ENCODE peak calls at places on chromosomes 2 and 18, in seven cellular contexts. L is left ventricle myocardium inferior, Y is IMR-90, U is endothelial cell, F is GM12878, R is tibial artery, J is astrocyte of the cerebellum. Q is an unnamed sample.

GRCh38 chr2:85409719-85410583 is at the start of gene CAPG:
- DNase-seq in Y (no peak), U (no peak), J (no peak), L (peak; percentile 50), R (peak; percentile 66), F (no peak), Q (peak; percentile 73)

GRCh38 chr2:176812376-176812775 is 400.2 kb upstream of the HNRNPA3 start:
- DNase-seq in U (no peak), R (no peak), J (no peak), Y (no peak), F (no peak), L (no peak), Q (no peak)

GRCh38 chr2:189204322-189204941 is 24.9 kb upstream of the COL5A2 start:
- DNase-seq in U (no peak), R (no peak), Y (peak; percentile 67), L (no peak), F (no peak), J (no peak), Q (no peak)

GRCh38 chr2:234533631-234534030 is 36.8 kb upstream of the ARL4C start:
- DNase-seq in Y (no peak), R (no peak), L (no peak), U (no peak), J (no peak), F (no peak), Q (no peak)

GRCh38 chr2:6975988-6976387 is 58.8 kb downstream of the RNF144A start:
- DNase-seq in R (no peak), J (no peak), U (no peak), F (no peak), L (no peak), Y (no peak), Q (no peak)

GRCh38 chr18:42719221-42719620 is 396.3 kb downstream of the RIT2 start:
- DNase-seq in U (no peak), R (no peak), L (no peak), F (no peak), Y (no peak), J (no peak), Q (no peak)

GRCh38 chr2:178863856-178864620 is 56.8 kb upstream of the TTN start:
- DNase-seq in Y (no peak), F (no peak), R (peak; percentile 64), J (no peak), U (no peak), L (peak; percentile 78), Q (no peak)

GRCh38 chr2:199471443-199472057 is 13.8 kb upstream of the SATB2 start:
- DNase-seq in L (peak; percentile 39), R (no peak), Y (peak; percentile 45), J (no peak), U (peak; percentile 98), F (no peak), Q (no peak)

GRCh38 chr2:124985210-124985760 is 960.2 kb downstream of the CNTNAP5 start:
- DNase-seq in R (no peak), F (no peak), Y (no peak), U (no peak), L (no peak), J (no peak), Q (no peak)

GRCh38 chr2:27185331-27186026 is 26.4 kb upstream of the ATRAID start:
- DNase-seq in Y (peak; percentile 80), J (no peak), F (no peak), R (peak; percentile 81), U (no peak), L (no peak), Q (no peak)

GRCh38 chr2:27189989-27190388 is 21.9 kb upstream of the ATRAID start:
- DNase-seq in Y (no peak), F (no peak), U (no peak), J (no peak), L (no peak), R (no peak), Q (no peak)

GRCh38 chr2:27194538-27195354 is 17.1 kb upstream of the ATRAID start:
- DNase-seq in J (no peak), L (no peak), R (no peak), Y (no peak), F (no peak), U (no peak), Q (no peak)

GRCh38 chr2:27186613-27187345 is 25.1 kb upstream of the ATRAID start:
- DNase-seq in J (no peak), F (no peak), L (no peak), Y (no peak), U (no peak), R (no peak), Q (no peak)

GRCh38 chr2:27191107-27191829 is 20.6 kb upstream of the ATRAID start:
- DNase-seq in R (peak; percentile 67), J (peak; percentile 50), F (no peak), Y (peak; percentile 71), L (no peak), U (peak; percentile 53), Q (no peak)
- TF ChIP-seq CTCF in R (peak; percentile 47), J (peak; percentile 73), F (peak; percentile 58), Y (peak; percentile 83), L (peak; percentile 75), U (peak; percentile 30), Q (peak; percentile 78)

DNA sequence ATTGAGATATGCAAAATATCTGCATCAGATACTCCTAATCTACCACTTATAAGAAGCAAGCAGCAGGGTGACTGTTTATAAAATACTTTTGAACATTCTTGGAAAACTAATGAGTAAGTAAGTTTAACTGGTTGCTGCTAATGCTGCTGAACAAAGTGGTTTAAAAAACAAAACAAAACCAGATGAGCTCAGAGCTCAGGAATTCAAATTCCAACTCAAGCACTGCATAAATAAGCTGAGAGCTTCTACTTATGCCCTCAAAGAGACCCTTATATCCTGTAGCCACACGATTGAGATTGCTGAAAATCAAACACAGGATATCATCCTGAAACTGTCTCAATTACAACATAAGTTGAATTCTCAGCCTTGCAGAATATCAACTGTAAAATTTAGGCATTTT is 62.3 kb upstream of the NYAP2 start:
- DNase-seq in J (peak; percentile 89), R (no peak), Y (peak; percentile 80), L (no peak), U (no peak), F (no peak), Q (no peak)
- TF ChIP-seq CTCF in J (no peak), R (no peak), Y (no peak), L (no peak), U (no peak), F (no peak), Q (no peak)

GRCh38 chr2:237085261-237086221 is at the start of gene COPS8:
- DNase-seq in F (peak; percentile 55), R (peak; percentile 94), Y (peak; percentile 91), U (peak; percentile 93), L (peak; percentile 96), J (peak; percentile 85), Q (peak; percentile 92)
- TF ChIP-seq CTCF in F (peak; percentile 27), R (peak; percentile 33), Y (peak; percentile 26), U (no peak), L (peak; percentile 43), J (peak; percentile 28), Q (peak; percentile 22)

GRCh38 chr18:74654637-74655036 is 57.0 kb downstream of the ZNF407 start:
- DNase-seq in U (no peak), R (no peak), F (no peak), J (peak; percentile 26), Y (peak; percentile 66), L (no peak), Q (no peak)
- TF ChIP-seq CTCF in U (no peak), R (no peak), F (peak; percentile 10), J (no peak), Y (peak; percentile 60), L (peak; percentile 25), Q (no peak)